ENCODE peak calls at places on chromosomes 13 and 19, in seven cellular contexts. L, B, K, Z, R, X and A are unnamed samples.

GRCh38 chr19:45049073-45049736 is 10.4 kb downstream of the CLASRP start:
- DNase-seq in B (no peak), R (no peak), X (no peak), Z (no peak), L (no peak), K (no peak), A (no peak)

GRCh38 chr19:14056069-14056666 is 5.7 kb downstream of the PALM3 start:
- DNase-seq in K (no peak), X (no peak), B (no peak), R (no peak), Z (no peak), L (no peak), A (no peak)

GRCh38 chr19:16859626-16860025 is 29.2 kb upstream of the F2RL3 start:
- DNase-seq in L (no peak), B (no peak), Z (no peak), R (no peak), K (no peak), X (no peak), A (no peak)

GRCh38 chr13:28161370-28161769 is 23.0 kb downstream of the PAN3 start:
- DNase-seq in L (no peak), Z (no peak), B (peak), K (no peak), R (no peak), X (no peak), A (no peak)

GRCh38 chr13:83618966-83619365 is 263.3 kb downstream of the SLITRK1 start:
- DNase-seq in R (no peak), B (no peak), L (peak), Z (no peak), K (no peak), X (no peak), A (no peak)

GRCh38 chr19:53019684-53020083 is 6.0 kb downstream of the ERVV-1 start:
- DNase-seq in R (no peak), K (peak), X (no peak), B (peak), Z (no peak), L (no peak), A (no peak)

GRCh38 chr19:43534811-43535761 is 2.1 kb downstream of the ZNF575 start:
- DNase-seq in X (no peak), L (peak), B (peak), Z (no peak), K (peak), R (peak), A (peak)

GRCh38 chr19:49127674-49128544 is 8.6 kb downstream of the PPFIA3 start:
- DNase-seq in Z (peak), X (peak), B (peak), K (peak), R (peak), L (peak), A (peak)

GRCh38 chr13:90640976-90641375 is 706.5 kb upstream of the MIR17HG start:
- DNase-seq in K (no peak), L (no peak), X (no peak), Z (no peak), R (no peak), B (no peak), A (no peak)

GRCh38 chr13:44566601-44567000 is 9.5 kb downstream of the TSC22D1 start:
- DNase-seq in X (no peak), K (no peak), R (no peak), B (no peak), Z (no peak), L (no peak), A (no peak)

GRCh38 chr19:19463348-19464117 is 51.8 kb downstream of the TSSK6 start:
- DNase-seq in L (no peak), K (no peak), B (no peak), R (no peak), X (no peak), Z (no peak), A (no peak)

GRCh38 chr19:29766100-29766499 is 45.7 kb upstream of the CCNE1 start:
- DNase-seq in Z (no peak), R (no peak), L (no peak), K (no peak), X (no peak), B (no peak), A (no peak)

GRCh38 chr13:73449258-73449657 is 390.5 kb downstream of the KLF5 start:
- DNase-seq in L (no peak), X (no peak), R (no peak), B (no peak), Z (no peak), K (no peak), A (no peak)